ENCODE peak calls at places on chromosomes 6 and 20, in six cellular contexts. One of them, this sample, is unnamed.

GRCh38 chr6:142845624-142846458 is 99.1 kb downstream of the HIVEP2 start:
- DNase-seq in NCI-H446 treated with DMSO at 0.1 percent for 48 hours: peak
- DNase-seq in naive thymus-derived CD8-positive, alpha-beta T cell: peak
- DNase-seq in NCI-H460: peak
- DNase-seq in activated CD4-positive, CD25-positive, alpha-beta regulatory T cell: no peak
- DNase-seq in heart left ventricle: peak
- DNase-seq in this sample: peak

GRCh38 chr20:53579581-53580375 is 13.9 kb downstream of the ZNF217 start:
- DNase-seq in NCI-H446 treated with DMSO at 0.1 percent for 48 hours: no peak
- DNase-seq in naive thymus-derived CD8-positive, alpha-beta T cell: no peak
- DNase-seq in NCI-H460: peak
- DNase-seq in activated CD4-positive, CD25-positive, alpha-beta regulatory T cell: no peak
- DNase-seq in heart left ventricle: no peak
- DNase-seq in this sample: no peak

GRCh38 chr6:31775633-31776263 is 1.4 kb downstream of the VWA7 start:
- DNase-seq in NCI-H446 treated with DMSO at 0.1 percent for 48 hours: no peak
- DNase-seq in naive thymus-derived CD8-positive, alpha-beta T cell: no peak
- DNase-seq in NCI-H460: no peak
- DNase-seq in activated CD4-positive, CD25-positive, alpha-beta regulatory T cell: no peak
- DNase-seq in heart left ventricle: no peak
- DNase-seq in this sample: no peak

GRCh38 chr6:85920782-85921181 is 278.1 kb upstream of the SYNCRIP start:
- DNase-seq in NCI-H446 treated with DMSO at 0.1 percent for 48 hours: no peak
- DNase-seq in naive thymus-derived CD8-positive, alpha-beta T cell: no peak
- DNase-seq in NCI-H460: no peak
- DNase-seq in activated CD4-positive, CD25-positive, alpha-beta regulatory T cell: no peak
- DNase-seq in heart left ventricle: peak
- DNase-seq in this sample: no peak

GRCh38 chr6:160733045-160733646 is 31.1 kb downstream of the PLG start:
- DNase-seq in NCI-H446 treated with DMSO at 0.1 percent for 48 hours: peak
- DNase-seq in naive thymus-derived CD8-positive, alpha-beta T cell: peak
- DNase-seq in NCI-H460: peak
- DNase-seq in activated CD4-positive, CD25-positive, alpha-beta regulatory T cell: no peak
- DNase-seq in heart left ventricle: peak
- DNase-seq in this sample: peak

GRCh38 chr20:43988451-43988850 is 73.8 kb downstream of the TOX2 start:
- DNase-seq in NCI-H446 treated with DMSO at 0.1 percent for 48 hours: no peak
- DNase-seq in naive thymus-derived CD8-positive, alpha-beta T cell: no peak
- DNase-seq in NCI-H460: no peak
- DNase-seq in activated CD4-positive, CD25-positive, alpha-beta regulatory T cell: no peak
- DNase-seq in heart left ventricle: no peak
- DNase-seq in this sample: no peak

GRCh38 chr20:49477200-49477599 is 5.3 kb downstream of the KCNB1 start:
- DNase-seq in NCI-H446 treated with DMSO at 0.1 percent for 48 hours: no peak
- DNase-seq in naive thymus-derived CD8-positive, alpha-beta T cell: no peak
- DNase-seq in NCI-H460: no peak
- DNase-seq in activated CD4-positive, CD25-positive, alpha-beta regulatory T cell: no peak
- DNase-seq in heart left ventricle: no peak
- DNase-seq in this sample: no peak

GRCh38 chr20:32028647-32029372 is 18.6 kb downstream of the CCM2L start:
- DNase-seq in NCI-H446 treated with DMSO at 0.1 percent for 48 hours: no peak
- DNase-seq in naive thymus-derived CD8-positive, alpha-beta T cell: no peak
- DNase-seq in NCI-H460: no peak
- DNase-seq in activated CD4-positive, CD25-positive, alpha-beta regulatory T cell: no peak
- DNase-seq in heart left ventricle: no peak
- DNase-seq in this sample: peak

GRCh38 chr6:39190545-39191235 is 38.6 kb downstream of the KCNK5 start:
- DNase-seq in NCI-H446 treated with DMSO at 0.1 percent for 48 hours: no peak
- DNase-seq in naive thymus-derived CD8-positive, alpha-beta T cell: no peak
- DNase-seq in NCI-H460: no peak
- DNase-seq in activated CD4-positive, CD25-positive, alpha-beta regulatory T cell: no peak
- DNase-seq in heart left ventricle: no peak
- DNase-seq in this sample: no peak

GRCh38 chr6:97958143-97958542 is 675.1 kb upstream of the MMS22L start:
- DNase-seq in NCI-H446 treated with DMSO at 0.1 percent for 48 hours: no peak
- DNase-seq in naive thymus-derived CD8-positive, alpha-beta T cell: no peak
- DNase-seq in NCI-H460: no peak
- DNase-seq in activated CD4-positive, CD25-positive, alpha-beta regulatory T cell: no peak
- DNase-seq in heart left ventricle: peak
- DNase-seq in this sample: peak

GRCh38 chr6:11769816-11770545 is 8.6 kb downstream of the ADTRP start:
- DNase-seq in NCI-H446 treated with DMSO at 0.1 percent for 48 hours: no peak
- DNase-seq in naive thymus-derived CD8-positive, alpha-beta T cell: no peak
- DNase-seq in NCI-H460: no peak
- DNase-seq in activated CD4-positive, CD25-positive, alpha-beta regulatory T cell: no peak
- DNase-seq in heart left ventricle: no peak
- DNase-seq in this sample: peak

GRCh38 chr6:48194596-48195295 is 83.7 kb upstream of the PTCHD4 start:
- DNase-seq in NCI-H446 treated with DMSO at 0.1 percent for 48 hours: no peak
- DNase-seq in naive thymus-derived CD8-positive, alpha-beta T cell: no peak
- DNase-seq in NCI-H460: no peak
- DNase-seq in activated CD4-positive, CD25-positive, alpha-beta regulatory T cell: no peak
- DNase-seq in heart left ventricle: no peak
- DNase-seq in this sample: no peak

GRCh38 chr6:144395014-144395413 is 109.9 kb downstream of the UTRN start:
- DNase-seq in NCI-H446 treated with DMSO at 0.1 percent for 48 hours: no peak
- DNase-seq in naive thymus-derived CD8-positive, alpha-beta T cell: no peak
- DNase-seq in NCI-H460: no peak
- DNase-seq in activated CD4-positive, CD25-positive, alpha-beta regulatory T cell: no peak
- DNase-seq in heart left ventricle: no peak
- DNase-seq in this sample: no peak

GRCh38 chr6:137851669-137852068 is 15.4 kb upstream of the TNFAIP3 start:
- DNase-seq in NCI-H446 treated with DMSO at 0.1 percent for 48 hours: no peak
- DNase-seq in naive thymus-derived CD8-positive, alpha-beta T cell: no peak
- DNase-seq in NCI-H460: no peak
- DNase-seq in activated CD4-positive, CD25-positive, alpha-beta regulatory T cell: peak
- DNase-seq in heart left ventricle: no peak
- DNase-seq in this sample: no peak

GRCh38 chr20:4160761-4161305 is 145.5 kb upstream of the RNF24 start:
- DNase-seq in NCI-H446 treated with DMSO at 0.1 percent for 48 hours: no peak
- DNase-seq in naive thymus-derived CD8-positive, alpha-beta T cell: no peak
- DNase-seq in NCI-H460: no peak
- DNase-seq in activated CD4-positive, CD25-positive, alpha-beta regulatory T cell: no peak
- DNase-seq in heart left ventricle: peak
- DNase-seq in this sample: peak

GRCh38 chr6:117270121-117270959 is 5.0 kb downstream of the VGLL2 start:
- DNase-seq in NCI-H446 treated with DMSO at 0.1 percent for 48 hours: no peak
- DNase-seq in naive thymus-derived CD8-positive, alpha-beta T cell: no peak
- DNase-seq in NCI-H460: no peak
- DNase-seq in activated CD4-positive, CD25-positive, alpha-beta regulatory T cell: no peak
- DNase-seq in heart left ventricle: no peak
- DNase-seq in this sample: peak

GRCh38 chr6:107600936-107601335 is 111.0 kb downstream of the SOBP start:
- DNase-seq in NCI-H446 treated with DMSO at 0.1 percent for 48 hours: no peak
- DNase-seq in naive thymus-derived CD8-positive, alpha-beta T cell: no peak
- DNase-seq in NCI-H460: peak
- DNase-seq in activated CD4-positive, CD25-positive, alpha-beta regulatory T cell: no peak
- DNase-seq in heart left ventricle: peak
- DNase-seq in this sample: peak

GRCh38 chr6:52647199-52647598 is 23.7 kb upstream of the TMEM14A start:
- DNase-seq in NCI-H446 treated with DMSO at 0.1 percent for 48 hours: no peak
- DNase-seq in naive thymus-derived CD8-positive, alpha-beta T cell: no peak
- DNase-seq in NCI-H460: no peak
- DNase-seq in activated CD4-positive, CD25-positive, alpha-beta regulatory T cell: no peak
- DNase-seq in heart left ventricle: no peak
- DNase-seq in this sample: no peak

GRCh38 chr6:42276008-42276890 is 58.6 kb upstream of the MRPS10 start:
- DNase-seq in NCI-H446 treated with DMSO at 0.1 percent for 48 hours: no peak
- DNase-seq in naive thymus-derived CD8-positive, alpha-beta T cell: no peak
- DNase-seq in NCI-H460: no peak
- DNase-seq in activated CD4-positive, CD25-positive, alpha-beta regulatory T cell: no peak
- DNase-seq in heart left ventricle: peak
- DNase-seq in this sample: no peak

This sample was measured in WTC11.